ENCODE peak calls at places on chromosomes 1 and 21, in nine cellular contexts. F, D, G, W, T, Q, L, V and E are unnamed samples.

GRCh38 chr1:117527111-117527510 is 78.7 kb upstream of the TENT5C start:
- DNase-seq in L (no peak), D (no peak), T (no peak), V (no peak), Q (no peak), F (no peak), G (no peak), W (no peak), E (no peak)

GRCh38 chr1:44802306-44803061 is 2.3 kb downstream of the PLK3 start:
- DNase-seq in D (no peak), V (no peak), L (no peak), Q (no peak), F (no peak), G (no peak), T (no peak), W (no peak), E (no peak)

GRCh38 chr1:44408181-44409018 is 3.3 kb downstream of the RNF220 start:
- DNase-seq in L (no peak), G (no peak), F (peak; percentile 54), W (no peak), V (no peak), D (no peak), T (no peak), Q (no peak), E (peak; percentile 22)

GRCh38 chr1:184755226-184756065 is 788 bp upstream of the EDEM3 start:
- DNase-seq in W (peak; percentile 51), D (no peak), Q (no peak), L (no peak), T (no peak), F (peak; percentile 23), V (no peak), G (no peak), E (no peak)

GRCh38 chr1:221667504-221667903 is 74.4 kb downstream of the DUSP10 start:
- DNase-seq in W (peak; percentile 85), V (peak; percentile 29), D (no peak), T (peak; percentile 38), Q (no peak), G (peak; percentile 3), L (no peak), F (no peak), E (no peak)

GRCh38 chr1:25895365-25895990 is 10.7 kb downstream of the STMN1 start:
- DNase-seq in F (peak; percentile 92), W (peak; percentile 92), V (peak; percentile 75), D (peak; percentile 55), Q (peak; percentile 76), G (peak; percentile 73), T (peak; percentile 85), L (peak; percentile 90), E (peak; percentile 94)

GRCh38 chr21:42775123-42775522 is 104.2 kb downstream of the WDR4 start:
- DNase-seq in L (no peak), Q (no peak), D (no peak), W (no peak), F (no peak), G (no peak), T (no peak), V (no peak), E (no peak)

GRCh38 chr1:247064309-247064708 is 14.3 kb downstream of the ZNF670 start:
- DNase-seq in T (no peak), Q (no peak), L (no peak), F (no peak), V (no peak), W (no peak), D (no peak), G (no peak), E (no peak)

GRCh38 chr1:179031855-179032513 is 6.3 kb downstream of the FAM20B start:
- DNase-seq in L (no peak), D (no peak), G (no peak), V (no peak), Q (no peak), T (no peak), F (no peak), W (peak; percentile 55), E (no peak)

GRCh38 chr1:87221008-87221407 is 107.7 kb upstream of the LMO4 start:
- DNase-seq in F (no peak), W (no peak), Q (no peak), G (no peak), V (no peak), D (no peak), L (no peak), T (no peak), E (no peak)

GRCh38 chr1:46150085-46150484 is 17.7 kb upstream of the PIK3R3 start:
- DNase-seq in T (no peak), W (no peak), L (no peak), G (no peak), F (no peak), V (no peak), D (no peak), Q (no peak), E (no peak)

DNA sequence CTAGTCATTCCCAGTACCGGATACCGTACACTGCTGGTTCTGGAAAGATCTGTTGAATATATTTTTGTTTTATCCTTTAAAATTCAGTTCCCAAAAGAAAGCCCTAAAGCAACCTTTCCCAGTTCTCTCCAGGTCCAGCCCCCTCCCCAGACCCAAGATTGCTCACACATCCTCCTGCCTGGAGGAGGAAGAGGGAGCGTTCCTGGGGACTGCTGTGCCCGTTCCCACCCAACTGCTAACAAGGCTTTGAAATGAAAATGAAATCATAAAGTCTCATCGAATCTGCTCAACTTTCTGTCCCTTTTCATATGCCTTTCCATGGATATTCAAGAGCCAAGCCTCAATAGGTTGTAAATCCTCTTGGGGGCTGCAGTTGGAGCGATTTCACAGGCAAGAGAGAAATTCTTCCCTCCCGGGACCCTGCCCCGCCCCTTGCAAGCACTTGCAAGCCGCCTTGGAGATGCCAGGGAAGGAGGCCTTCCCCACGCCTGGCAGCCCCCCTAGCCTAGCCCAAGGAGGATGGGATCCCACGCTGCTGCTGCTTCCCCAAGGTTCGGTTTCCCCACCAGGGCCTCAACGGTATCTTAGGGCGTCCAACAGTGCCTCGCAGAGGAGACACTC is 113.2 kb upstream of the CACHD1 start:
- DNase-seq in W (no peak), V (no peak), L (no peak), T (no peak), G (no peak), F (no peak), D (no peak), Q (no peak), E (no peak)
- H3K4me3 ChIP-seq in W (no peak overlapping the region), V (no peak overlapping the region), L (no peak overlapping the region), T (no peak overlapping the region), G (no peak overlapping the region), F (no peak overlapping the region), D (no peak overlapping the region), Q (no peak overlapping the region), E (no peak overlapping the region)

DNA sequence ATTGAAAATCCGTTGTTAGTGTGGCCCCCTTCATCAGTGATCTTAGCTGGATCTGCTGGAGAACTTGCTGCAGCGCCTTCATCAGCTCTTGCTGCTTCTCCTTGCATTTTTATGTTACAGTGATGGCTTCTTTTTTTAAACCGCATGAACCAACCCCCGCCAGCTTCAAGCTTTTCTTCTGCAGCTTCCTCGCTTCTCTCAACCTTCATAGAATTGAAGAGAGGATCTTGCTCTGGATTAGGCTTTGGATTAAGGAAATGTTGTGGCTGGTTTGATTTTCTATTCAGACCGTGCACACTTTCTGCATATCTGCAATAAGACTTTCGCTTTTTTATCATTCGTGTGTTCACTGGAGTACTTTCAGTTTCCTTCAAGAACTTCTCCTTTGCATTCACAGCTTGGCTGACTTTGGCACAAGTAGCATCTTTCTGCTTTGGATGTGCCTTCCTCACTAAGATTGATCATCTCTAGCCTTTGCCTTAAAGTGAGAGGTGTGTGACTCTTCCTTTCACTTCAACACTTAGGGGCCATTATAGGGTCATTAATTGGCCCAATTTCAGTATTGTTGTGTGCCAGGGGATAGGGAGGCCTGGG is 13.1 kb downstream of the RNF187 start:
- DNase-seq in V (no peak), G (no peak), T (no peak), W (no peak), D (no peak), Q (no peak), L (no peak), F (no peak), E (no peak)
- H3K4me3 ChIP-seq in V (peak overlapping the region; percentile 37), G (no peak overlapping the region), T (no peak overlapping the region), W (no peak overlapping the region), D (no peak overlapping the region), Q (no peak overlapping the region), L (no peak overlapping the region), F (no peak overlapping the region), E (no peak overlapping the region)

GRCh38 chr1:92858564-92859399 is 26.9 kb downstream of the RPL5 start:
- DNase-seq in L (no peak), T (peak; percentile 69), D (no peak), W (peak; percentile 86), G (peak; percentile 67), Q (no peak), F (peak; percentile 85), V (no peak), E (peak; percentile 84)
- H3K4me3 ChIP-seq in L (peak overlapping the region; percentile 34), T (no peak overlapping the region), D (no peak overlapping the region), W (no peak overlapping the region), G (no peak overlapping the region), Q (no peak overlapping the region), F (no peak overlapping the region), V (no peak overlapping the region), E (peak overlapping the region; percentile 57)

DNA sequence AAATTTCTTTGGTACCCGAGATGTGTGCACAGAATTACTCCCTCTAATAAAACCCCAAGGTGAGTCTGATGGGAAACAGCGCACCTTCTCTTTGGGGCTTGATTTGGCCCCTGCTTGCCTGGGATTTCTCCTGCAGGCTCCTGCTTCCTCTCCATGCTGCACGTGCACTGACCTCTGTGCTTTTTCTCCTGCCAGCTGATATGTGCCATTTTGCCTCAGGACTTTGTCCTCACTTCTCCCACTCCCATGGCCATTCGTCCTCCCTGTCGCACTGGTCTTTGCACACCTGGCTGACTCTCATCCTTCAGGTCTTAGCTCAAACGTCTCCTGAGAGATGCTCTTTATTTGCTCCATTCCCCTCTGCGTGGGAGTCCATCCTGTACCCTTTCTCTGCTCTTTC is 1.2 kb downstream of the CBR1 start:
- DNase-seq in W (no peak), F (no peak), G (no peak), Q (no peak), T (no peak), L (no peak), D (no peak), V (no peak), E (no peak)
- H3K4me3 ChIP-seq in W (peak overlapping the region; percentile 77), F (no peak overlapping the region), G (no peak overlapping the region), Q (no peak overlapping the region), T (no peak overlapping the region), L (peak overlapping the region; percentile 78), D (peak overlapping the region; percentile 90), V (no peak overlapping the region), E (peak overlapping the region; percentile 74)